ENCODE peak calls at places on chromosome 18, in six cellular contexts. One of them, this sample, is unnamed.

GRCh38 chr18:38402509-38402908 is 836.9 kb upstream of the CELF4 start:
- DNase-seq in psoas muscle: no peak
- DNase-seq in heart left ventricle: no peak
- DNase-seq in fibroblast of lung: no peak
- DNase-seq in endodermal cell: no peak
- DNase-seq in colonic mucosa: no peak
- DNase-seq in this sample: no peak

GRCh38 chr18:70394672-70395071 is 105.8 kb downstream of the SOCS6 start:
- DNase-seq in psoas muscle: no peak
- DNase-seq in heart left ventricle: no peak
- DNase-seq in fibroblast of lung: no peak
- DNase-seq in endodermal cell: no peak
- DNase-seq in colonic mucosa: no peak
- DNase-seq in this sample: no peak

GRCh38 chr18:26005950-26006349 is 84.5 kb downstream of the SS18 start:
- DNase-seq in psoas muscle: no peak
- DNase-seq in heart left ventricle: no peak
- DNase-seq in fibroblast of lung: no peak
- DNase-seq in endodermal cell: no peak
- DNase-seq in colonic mucosa: no peak
- DNase-seq in this sample: no peak

GRCh38 chr18:24189007-24189528 is 50.2 kb downstream of the CABYR start:
- DNase-seq in psoas muscle: no peak
- DNase-seq in heart left ventricle: no peak
- DNase-seq in fibroblast of lung: peak; percentile 57
- DNase-seq in endodermal cell: no peak
- DNase-seq in colonic mucosa: no peak
- DNase-seq in this sample: no peak

GRCh38 chr18:37661061-37661460 is 95.5 kb upstream of the CELF4 start:
- DNase-seq in psoas muscle: no peak
- DNase-seq in heart left ventricle: no peak
- DNase-seq in fibroblast of lung: no peak
- DNase-seq in endodermal cell: no peak
- DNase-seq in colonic mucosa: no peak
- DNase-seq in this sample: no peak

GRCh38 chr18:63210531-63210930 is 109.0 kb downstream of the BCL2 start:
- DNase-seq in psoas muscle: no peak
- DNase-seq in heart left ventricle: no peak
- DNase-seq in fibroblast of lung: no peak
- DNase-seq in endodermal cell: no peak
- DNase-seq in colonic mucosa: no peak
- DNase-seq in this sample: no peak

GRCh38 chr18:42564761-42565160 is 550.7 kb downstream of the RIT2 start:
- DNase-seq in psoas muscle: no peak
- DNase-seq in heart left ventricle: no peak
- DNase-seq in fibroblast of lung: no peak
- DNase-seq in endodermal cell: no peak
- DNase-seq in colonic mucosa: no peak
- DNase-seq in this sample: no peak

GRCh38 chr18:74840492-74841167 is 243.0 kb downstream of the ZNF407 start:
- DNase-seq in psoas muscle: no peak
- DNase-seq in heart left ventricle: no peak
- DNase-seq in fibroblast of lung: peak; percentile 53
- DNase-seq in endodermal cell: no peak
- DNase-seq in colonic mucosa: no peak
- DNase-seq in this sample: peak; percentile 42

GRCh38 chr18:76161983-76162382 is 333.1 kb downstream of the ZNF516 start:
- DNase-seq in psoas muscle: no peak
- DNase-seq in heart left ventricle: no peak
- DNase-seq in fibroblast of lung: no peak
- DNase-seq in endodermal cell: no peak
- DNase-seq in colonic mucosa: no peak
- DNase-seq in this sample: no peak

GRCh38 chr18:25113081-25113480 is 238.9 kb downstream of the ZNF521 start:
- DNase-seq in psoas muscle: no peak
- DNase-seq in heart left ventricle: no peak
- DNase-seq in fibroblast of lung: no peak
- DNase-seq in endodermal cell: peak; percentile 55
- DNase-seq in colonic mucosa: no peak
- DNase-seq in this sample: no peak

DNA sequence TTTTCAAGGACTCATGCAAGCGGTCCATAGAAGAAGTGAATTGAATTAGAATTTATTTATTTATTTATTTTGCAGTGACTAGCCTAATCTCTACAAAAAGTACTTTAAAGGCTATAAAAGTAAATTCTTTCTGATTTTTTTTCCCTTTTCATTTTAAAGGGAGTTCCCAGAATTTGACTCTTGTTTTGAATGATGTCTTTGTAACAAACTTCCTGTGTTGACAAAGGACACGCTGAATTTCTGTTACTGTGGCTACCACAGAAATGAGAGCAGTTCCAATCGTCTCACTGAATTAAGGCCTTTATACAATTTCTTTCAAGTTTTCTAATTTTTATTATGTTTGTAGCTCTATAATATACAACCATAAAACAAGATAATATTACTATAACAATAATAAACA is 46.3 kb upstream of the LPIN2 start:
- DNase-seq in psoas muscle: no peak
- DNase-seq in heart left ventricle: no peak
- DNase-seq in fibroblast of lung: no peak
- DNase-seq in endodermal cell: no peak
- DNase-seq in colonic mucosa: no peak
- DNase-seq in this sample: peak; percentile 67
- H3K27ac ChIP-seq in psoas muscle: no peak overlapping the region
- H3K27ac ChIP-seq in heart left ventricle: no peak overlapping the region
- H3K27ac ChIP-seq in fibroblast of lung: no peak overlapping the region
- H3K27ac ChIP-seq in endodermal cell: no peak overlapping the region
- H3K27ac ChIP-seq in colonic mucosa: peak overlapping the region; percentile 9
- H3K27ac ChIP-seq in this sample: peak overlapping the region; percentile 93

GRCh38 chr18:22171839-22172582 is 2.6 kb downstream of the GATA6 start:
- DNase-seq in psoas muscle: no peak
- DNase-seq in heart left ventricle: no peak
- DNase-seq in fibroblast of lung: peak; percentile 30
- DNase-seq in endodermal cell: peak; percentile 60
- DNase-seq in colonic mucosa: peak; percentile 26
- DNase-seq in this sample: no peak
- H3K36me3 ChIP-seq in psoas muscle: no peaks in the 10 kb centered on the region
- H3K36me3 ChIP-seq in heart left ventricle: no peaks in the 10 kb centered on the region
- H3K36me3 ChIP-seq in fibroblast of lung: peaks cover 2% of the 10 kb centered on the region
- H3K36me3 ChIP-seq in endodermal cell: peaks cover 73% of the 10 kb centered on the region
- H3K36me3 ChIP-seq in colonic mucosa: no peaks in the 10 kb centered on the region
- H3K36me3 ChIP-seq in this sample: no peaks in the 10 kb centered on the region

DNA sequence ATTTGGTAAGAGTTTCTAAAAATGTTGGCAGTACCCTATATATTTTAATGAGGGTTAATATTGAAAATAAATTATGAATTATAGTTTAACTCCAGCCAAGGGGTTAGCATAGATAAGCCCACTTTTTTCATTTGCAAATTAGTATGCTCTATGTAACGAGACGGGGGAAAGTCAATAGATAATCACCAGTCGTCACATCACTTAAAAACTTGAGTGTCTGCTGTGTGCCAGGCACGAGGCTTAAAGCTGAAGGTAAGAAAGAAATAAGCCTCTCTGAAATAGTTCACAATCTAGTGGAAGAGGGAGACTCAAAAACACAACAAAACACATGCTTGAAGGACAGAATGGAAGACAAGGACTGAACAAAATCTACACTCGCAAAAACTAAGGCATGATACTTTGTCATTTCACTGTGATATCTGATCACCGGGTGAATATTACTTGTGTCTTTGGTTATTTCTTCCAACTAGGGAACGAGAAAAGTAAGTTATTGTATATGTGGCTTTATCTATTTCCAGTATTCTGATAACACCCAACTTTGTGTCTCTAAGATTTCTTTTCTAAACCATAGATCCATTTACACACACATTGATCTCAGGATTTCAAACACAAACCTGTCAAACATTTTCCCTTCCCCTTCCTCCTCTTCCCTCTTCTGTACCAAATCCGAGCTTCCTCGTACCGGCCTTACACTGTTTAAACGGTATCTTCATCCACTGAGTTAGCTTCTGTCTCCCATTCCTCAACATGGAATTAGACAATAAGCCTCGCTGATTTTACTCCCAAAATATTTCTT is 199.1 kb downstream of the PIEZO2 start:
- DNase-seq in psoas muscle: no peak
- DNase-seq in heart left ventricle: no peak
- DNase-seq in fibroblast of lung: no peak
- DNase-seq in endodermal cell: no peak
- DNase-seq in colonic mucosa: no peak
- DNase-seq in this sample: no peak
- H3K9me3 ChIP-seq in psoas muscle: peaks cover 10% of the 10 kb centered on the region
- H3K9me3 ChIP-seq in heart left ventricle: peaks cover 16% of the 10 kb centered on the region
- H3K9me3 ChIP-seq in fibroblast of lung: peaks cover 1% of the 10 kb centered on the region
- H3K9me3 ChIP-seq in endodermal cell: peaks cover 33% of the 10 kb centered on the region
- H3K9me3 ChIP-seq in colonic mucosa: no peaks in the 10 kb centered on the region
- H3K9me3 ChIP-seq in this sample: peaks cover 7% of the 10 kb centered on the region

GRCh38 chr18:48776161-48776555 is 174.6 kb downstream of the SMAD7 start:
- DNase-seq in psoas muscle: no peak
- DNase-seq in heart left ventricle: no peak
- DNase-seq in fibroblast of lung: no peak
- DNase-seq in endodermal cell: no peak
- DNase-seq in colonic mucosa: no peak
- DNase-seq in this sample: no peak
- H3K27ac ChIP-seq in psoas muscle: no peak overlapping the region
- H3K27ac ChIP-seq in heart left ventricle: no peak overlapping the region
- H3K27ac ChIP-seq in fibroblast of lung: no peak overlapping the region
- H3K27ac ChIP-seq in endodermal cell: no peak overlapping the region
- H3K27ac ChIP-seq in colonic mucosa: no peak overlapping the region
- H3K27ac ChIP-seq in this sample: no peak overlapping the region

DNA sequence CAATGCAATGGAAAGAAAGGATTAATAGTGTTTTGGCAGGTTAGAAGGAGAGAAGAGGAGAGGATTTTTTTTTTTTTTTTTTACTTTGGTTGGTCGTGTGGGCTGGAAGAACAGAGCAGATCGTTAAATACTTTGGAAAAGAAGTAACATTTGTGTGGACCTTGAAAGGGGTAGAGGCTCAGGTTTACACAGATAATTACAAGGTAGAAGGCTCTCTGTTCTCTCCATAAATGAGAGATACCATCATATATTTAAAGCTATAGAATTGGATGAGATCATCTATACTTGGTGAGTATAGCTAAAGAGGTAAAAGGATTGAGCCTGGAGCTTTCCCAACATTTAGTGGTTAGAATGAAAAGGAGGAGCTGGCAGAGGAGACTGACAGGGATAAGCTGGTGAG is 49.0 kb downstream of the SMCHD1 start:
- DNase-seq in psoas muscle: no peak
- DNase-seq in heart left ventricle: no peak
- DNase-seq in fibroblast of lung: no peak
- DNase-seq in endodermal cell: no peak
- DNase-seq in colonic mucosa: no peak
- DNase-seq in this sample: no peak
- H3K36me3 ChIP-seq in psoas muscle: peaks cover 98% of the 10 kb centered on the region
- H3K36me3 ChIP-seq in heart left ventricle: peaks cover 33% of the 10 kb centered on the region
- H3K36me3 ChIP-seq in fibroblast of lung: peaks cover 6% of the 10 kb centered on the region
- H3K36me3 ChIP-seq in endodermal cell: peaks cover 97% of the 10 kb centered on the region
- H3K36me3 ChIP-seq in colonic mucosa: peaks cover 5% of the 10 kb centered on the region
- H3K36me3 ChIP-seq in this sample: peaks cover 98% of the 10 kb centered on the region